ENCODE peak calls at places on chromosomes 3 and 15, in seven cellular contexts. I is AG04450, R is cardiac muscle cell, Q is hepatocyte, S is neural progenitor cell, B is RWPE1, F is tibial artery. T is an unnamed sample.

GRCh38 chr3:134104031-134104430 is 74.3 kb upstream of the SLCO2A1 start:
- DNase-seq in I (no peak), R (peak; percentile 17), Q (no peak), S (no peak), B (no peak), F (no peak), T (no peak)

GRCh38 chr3:29475305-29475825 is 194.5 kb downstream of the RBMS3 start:
- DNase-seq in I (no peak), R (no peak), Q (no peak), S (no peak), B (no peak), F (no peak), T (no peak)

GRCh38 chr3:81048058-81048665 is 713.3 kb downstream of the GBE1 start:
- DNase-seq in I (no peak), R (no peak), Q (no peak), S (no peak), B (no peak), F (no peak), T (no peak)

GRCh38 chr15:99442268-99442897 is 123.4 kb upstream of the MEF2A start:
- DNase-seq in I (peak; percentile 67), R (peak; percentile 97), Q (peak; percentile 80), S (no peak), B (peak; percentile 91), F (peak; percentile 64), T (peak; percentile 57)

GRCh38 chr3:13266651-13267347 is 153.3 kb downstream of the NUP210 start:
- DNase-seq in I (no peak), R (no peak), Q (no peak), S (no peak), B (no peak), F (no peak), T (no peak)

GRCh38 chr3:141129049-141130038 is 78.2 kb downstream of the SPSB4 start:
- DNase-seq in I (no peak), R (no peak), Q (no peak), S (no peak), B (no peak), F (no peak), T (no peak)

GRCh38 chr3:195033531-195034091 is 237.3 kb downstream of the XXYLT1 start:
- DNase-seq in I (no peak), R (no peak), Q (peak; percentile 54), S (no peak), B (peak; percentile 38), F (no peak), T (peak; percentile 87)

GRCh38 chr15:96416934-96417759 is 86.6 kb downstream of the NR2F2 start:
- DNase-seq in I (no peak), R (peak; percentile 22), Q (no peak), S (peak; percentile 63), B (no peak), F (no peak), T (peak; percentile 53)

GRCh38 chr3:152671998-152672649 is 162.8 kb upstream of the P2RY1 start:
- DNase-seq in I (no peak), R (peak; percentile 36), Q (no peak), S (peak; percentile 16), B (no peak), F (no peak), T (no peak)

GRCh38 chr3:170657312-170657711 is 71.4 kb upstream of the SLC7A14 start:
- DNase-seq in I (no peak), R (no peak), Q (no peak), S (no peak), B (no peak), F (no peak), T (no peak)

GRCh38 chr3:140398387-140398786 is 279.5 kb upstream of the TRIM42 start:
- DNase-seq in I (no peak), R (no peak), Q (no peak), S (no peak), B (no peak), F (no peak), T (no peak)

GRCh38 chr15:58549013-58549779 is 117.4 kb downstream of the LIPC start:
- DNase-seq in I (peak; percentile 53), R (no peak), Q (peak; percentile 53), S (no peak), B (no peak), F (no peak), T (no peak)

GRCh38 chr15:40065166-40065565 is 26.2 kb upstream of the SRP14 start:
- DNase-seq in I (no peak), R (no peak), Q (no peak), S (no peak), B (no peak), F (no peak), T (no peak)

GRCh38 chr15:85579957-85580694 is 199.7 kb downstream of the AKAP13 start:
- DNase-seq in I (no peak), R (peak; percentile 85), Q (peak; percentile 31), S (no peak), B (no peak), F (peak; percentile 48), T (peak; percentile 70)

GRCh38 chr3:156668073-156668763 is 6.2 kb upstream of the TIPARP start:
- DNase-seq in I (no peak), R (no peak), Q (no peak), S (no peak), B (no peak), F (no peak), T (peak; percentile 45)

GRCh38 chr3:184691397-184692131 is 20.3 kb downstream of the MAGEF1 start:
- DNase-seq in I (no peak), R (peak; percentile 26), Q (peak; percentile 70), S (no peak), B (no peak), F (no peak), T (no peak)

DNA sequence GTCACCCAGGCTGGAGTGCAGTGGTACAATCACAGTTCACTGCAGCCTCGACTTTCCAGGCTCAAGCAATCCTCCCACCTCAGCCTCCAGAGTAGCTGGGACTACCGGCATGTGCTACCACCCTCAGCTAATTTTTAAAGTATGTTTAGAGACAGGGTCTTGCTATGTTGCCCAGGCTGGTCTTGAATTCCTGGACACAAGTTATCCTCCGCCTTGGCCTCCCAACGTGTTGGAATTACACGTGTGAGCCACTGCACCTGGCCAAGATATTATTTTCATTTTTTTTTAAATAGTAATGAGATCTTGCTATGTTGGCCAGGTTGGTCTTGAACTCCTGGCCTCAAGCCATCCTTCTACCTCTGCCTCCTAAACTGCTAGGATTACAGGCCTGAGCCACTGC is 4.4 kb upstream of the MPI start:
- DNase-seq in I (no peak), R (no peak), Q (no peak), S (no peak), B (no peak), F (no peak), T (no peak)
- TF ChIP-seq CTCF in I (no peak), R (no peak), Q (no peak), S (no peak), B (no peak), F (no peak), T (no peak)

GRCh38 chr15:78734441-78735064 is 76.7 kb downstream of the ADAMTS7 start:
- DNase-seq in I (no peak), R (no peak), Q (no peak), S (no peak), B (no peak), F (no peak), T (no peak)

GRCh38 chr15:78737187-78737820 is 74.0 kb downstream of the ADAMTS7 start:
- DNase-seq in I (no peak), R (no peak), Q (no peak), S (no peak), B (no peak), F (no peak), T (no peak)

GRCh38 chr15:78739206-78739605 is 72.1 kb downstream of the ADAMTS7 start:
- DNase-seq in I (no peak), R (no peak), Q (no peak), S (no peak), B (no peak), F (no peak), T (no peak)

GRCh38 chr15:78740904-78741274 is 70.4 kb downstream of the ADAMTS7 start:
- DNase-seq in I (no peak), R (no peak), Q (no peak), S (no peak), B (no peak), F (no peak), T (no peak)

DNA sequence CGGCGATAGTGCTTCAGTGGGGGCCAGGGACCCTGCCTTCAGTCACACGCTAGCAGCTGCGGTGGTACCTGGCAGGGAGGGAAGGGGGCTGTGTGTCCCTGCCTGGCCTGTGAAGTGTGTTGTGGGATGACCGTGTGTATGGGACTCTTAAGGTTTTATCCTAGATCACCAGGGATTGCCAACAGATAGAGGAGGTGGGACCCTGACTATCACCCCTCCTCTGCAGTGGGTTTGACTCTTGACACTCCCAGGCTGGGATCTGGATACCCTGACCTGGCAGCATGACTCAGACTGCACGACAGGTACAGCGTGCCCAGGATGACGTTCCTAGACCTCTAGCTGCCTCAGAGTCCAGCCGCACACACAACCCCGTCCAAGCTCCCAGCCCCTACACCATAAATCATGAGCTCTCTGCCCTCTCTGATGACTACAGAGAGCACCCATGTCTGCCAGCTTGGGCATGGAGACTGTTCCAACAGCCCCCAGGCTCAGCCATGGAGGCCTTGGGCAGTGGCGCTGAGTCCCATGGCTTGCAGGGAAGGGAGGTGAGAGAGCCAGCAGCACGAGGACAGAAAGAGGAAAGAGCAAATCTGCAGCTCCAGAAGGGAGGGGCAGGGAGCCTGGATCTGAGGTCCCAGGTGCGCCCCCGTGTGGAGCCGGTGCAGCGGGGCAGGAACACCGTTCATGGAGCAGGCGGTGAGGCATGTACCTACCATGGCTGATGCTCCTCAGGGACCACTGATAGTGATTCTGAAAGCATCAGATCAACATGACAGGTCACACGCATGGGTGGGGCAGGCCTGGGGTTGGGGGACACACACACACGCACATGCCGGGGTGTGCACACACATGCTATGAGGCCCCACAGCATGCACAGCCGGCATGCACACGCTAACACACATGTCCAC is 71.0 kb downstream of the ADAMTS7 start:
- DNase-seq in I (no peak), R (peak; percentile 38), Q (peak; percentile 68), S (peak; percentile 84), B (no peak), F (no peak), T (peak; percentile 91)
- TF ChIP-seq CTCF in I (peak; percentile 51), R (peak; percentile 43), Q (peak; percentile 25), S (peak; percentile 59), B (peak; percentile 12), F (no peak), T (peak; percentile 69)

GRCh38 chr3:57464011-57464410 is 80.1 kb downstream of the DNAH12 start:
- DNase-seq in I (no peak), R (no peak), Q (no peak), S (no peak), B (no peak), F (no peak), T (no peak)

GRCh38 chr3:57464801-57465200 is 79.3 kb downstream of the DNAH12 start:
- DNase-seq in I (no peak), R (peak; percentile 14), Q (no peak), S (no peak), B (no peak), F (no peak), T (no peak)
- TF ChIP-seq CTCF in I (peak; percentile 23), R (peak; percentile 24), Q (peak; percentile 12), S (no peak), B (no peak), F (no peak), T (no peak)

DNA sequence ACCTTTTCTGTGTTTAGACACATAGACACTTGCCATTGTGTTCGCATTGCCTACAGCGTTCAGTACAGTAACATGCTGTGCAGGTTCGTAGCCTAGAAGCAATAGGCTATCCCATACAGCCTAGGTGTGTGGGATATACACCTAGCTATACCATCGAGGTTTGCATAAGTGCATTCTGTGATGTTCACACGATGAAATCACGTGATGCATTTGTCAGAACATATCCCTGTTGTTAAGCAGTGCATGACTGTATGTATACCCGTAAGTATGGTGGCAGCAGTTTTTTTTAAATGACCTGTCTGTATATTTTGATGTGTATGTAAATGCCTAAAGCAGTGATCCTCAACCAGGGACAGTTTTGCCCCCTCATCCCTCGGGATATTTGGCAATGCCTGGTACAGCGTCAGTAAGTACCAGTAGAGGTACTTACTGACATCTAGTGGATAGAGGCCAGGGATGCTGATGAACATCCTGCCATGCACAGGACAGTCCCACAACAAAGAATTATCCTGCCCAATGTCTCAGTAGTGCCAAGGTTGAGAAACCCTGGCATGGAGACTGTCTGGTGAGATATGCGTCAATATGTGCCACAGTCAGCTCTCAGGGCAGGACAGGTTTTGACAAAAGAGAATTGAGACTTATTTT is 129.1 kb downstream of the HCN4 start:
- DNase-seq in I (no peak), R (no peak), Q (no peak), S (peak; percentile 22), B (no peak), F (no peak), T (no peak)
- TF ChIP-seq CTCF in I (peak; percentile 26), R (peak; percentile 30), Q (peak; percentile 24), S (peak; percentile 31), B (no peak), F (no peak), T (no peak)

T was measured in Calu3.